ENCODE peak calls at places on chromosome 20, in four cellular contexts. W is heart right ventricle; T is ACHN; E is activated T-helper 1 cell treated with anti-CD3 and anti-CD28 coated beads, Interleukin-2, amount 50 U/mL, for 16 hours. O is an unnamed sample.

GRCh38 chr20:50930139-50931047 is 844 bp downstream of the ADNP start:
- DNase-seq in E (no peak), W (peak), T (peak), O (no peak)

GRCh38 chr20:4853004-4853403 is 131.3 kb downstream of the PRND start:
- DNase-seq in E (no peak), W (no peak), T (no peak), O (no peak)

GRCh38 chr20:38067717-38068365 is 34.3 kb downstream of the RPRD1B start:
- DNase-seq in E (no peak), W (no peak), T (no peak), O (no peak)

GRCh38 chr20:8372819-8373218 is 240.8 kb downstream of the PLCB1 start:
- DNase-seq in E (no peak), T (no peak), W (no peak), O (no peak)

GRCh38 chr20:44502968-44503367 is 18.9 kb downstream of the SERINC3 start:
- DNase-seq in W (no peak), E (no peak), T (no peak), O (no peak)

GRCh38 chr20:30513050-30513628 is 744.3 kb upstream of the DEFB115 start:
- DNase-seq in E (no peak), T (no peak), W (no peak), O (no peak)

GRCh38 chr20:62929051-62929538 is 2.8 kb upstream of the DIDO1 start:
- DNase-seq in E (peak), W (peak), T (no peak), O (no peak)

GRCh38 chr20:63794614-63795013 is 36.5 kb downstream of the ZBTB46 start:
- DNase-seq in E (no peak), T (no peak), W (no peak), O (no peak)

GRCh38 chr20:49288784-49289696 is 11.2 kb upstream of the ZNFX1 start:
- DNase-seq in W (no peak), T (no peak), E (no peak), O (no peak)

GRCh38 chr20:58106143-58106750 is 122.2 kb downstream of the ANKRD60 start:
- DNase-seq in W (no peak), E (no peak), T (no peak), O (no peak)

GRCh38 chr20:63394069-63394468 is 32.9 kb upstream of the CHRNA4 start:
- DNase-seq in T (no peak), W (no peak), E (no peak), O (no peak)